ENCODE peak calls at places on chromosomes 16 and 17, in eight cellular contexts. S, H, T, G, C, V, R and L are unnamed samples.

GRCh38 chr16:82700541-82701240 is 73.9 kb downstream of the CDH13 start:
- DNase-seq in S (peak; percentile 45), H (no peak), T (peak; percentile 76), G (no peak), C (no peak), V (no peak), R (no peak), L (no peak)

GRCh38 chr17:82297804-82298537 is 19.4 kb downstream of the CD7 start:
- DNase-seq in S (peak; percentile 93), H (no peak), T (peak; percentile 96), G (no peak), C (peak; percentile 67), V (peak; percentile 32), R (peak; percentile 96), L (peak; percentile 97)

GRCh38 chr17:49168706-49169105 is 36.1 kb downstream of the B4GALNT2 start:
- DNase-seq in S (no peak), H (no peak), T (no peak), G (no peak), C (no peak), V (no peak), R (no peak), L (no peak)

GRCh38 chr17:63173903-63174302 is 207.9 kb downstream of the TANC2 start:
- DNase-seq in S (no peak), H (no peak), T (no peak), G (no peak), C (no peak), V (no peak), R (no peak), L (peak; percentile 45)

GRCh38 chr16:50509521-50510341 is 38.5 kb upstream of the NKD1 start:
- DNase-seq in S (peak; percentile 21), H (peak; percentile 83), T (peak; percentile 31), G (peak; percentile 63), C (no peak), V (no peak), R (no peak), L (peak; percentile 46)

GRCh38 chr17:81601525-81602120 is 35.3 kb downstream of the NPLOC4 start:
- DNase-seq in S (peak; percentile 61), H (peak; percentile 20), T (peak; percentile 79), G (peak; percentile 46), C (no peak), V (no peak), R (peak; percentile 47), L (peak; percentile 84)

GRCh38 chr17:67765623-67766022 is 47.9 kb downstream of the NOL11 start:
- DNase-seq in S (no peak), H (no peak), T (no peak), G (no peak), C (no peak), V (no peak), R (no peak), L (no peak)

GRCh38 chr17:41386227-41386626 is 4.1 kb upstream of the KRT34 start:
- DNase-seq in S (no peak), H (no peak), T (no peak), G (no peak), C (no peak), V (no peak), R (no peak), L (no peak)

GRCh38 chr17:44170499-44171201 is at the start of gene ASB16:
- DNase-seq in S (no peak), H (peak; percentile 28), T (no peak), G (no peak), C (no peak), V (no peak), R (no peak), L (no peak)

GRCh38 chr17:56593741-56594527 is 435 bp downstream of the NOG start:
- DNase-seq in S (peak; percentile 77), H (peak; percentile 62), T (peak; percentile 83), G (peak; percentile 57), C (no peak), V (no peak), R (no peak), L (peak; percentile 79)

GRCh38 chr17:73757324-73757942 is 113.2 kb upstream of the SDK2 start:
- DNase-seq in S (no peak), H (no peak), T (no peak), G (no peak), C (no peak), V (no peak), R (no peak), L (no peak)

GRCh38 chr17:7177210-7177953 is 1.8 kb downstream of the ASGR1 start:
- DNase-seq in S (peak; percentile 78), H (peak; percentile 85), T (peak; percentile 74), G (peak; percentile 86), C (no peak), V (no peak), R (no peak), L (peak; percentile 66)